ENCODE peak calls at places on chromosomes 11 and 22, in five cellular contexts. Y is esophagus squamous epithelium, J is adrenal gland, O is transverse colon, U is PC-9. Q is an unnamed sample. For H3K4me1, the result is how much of the 10 kb centered on the place peaks cover.

GRCh38 chr11:1834132-1834610 is 619 bp upstream of the SYT8 start:
- DNase-seq in O (peak), Y (no peak), J (no peak), U (peak), Q (peak)

GRCh38 chr11:115984228-115984627 is 480.0 kb upstream of the CADM1 start:
- DNase-seq in U (no peak), O (no peak), J (no peak), Y (no peak), Q (no peak)

GRCh38 chr11:78801161-78801884 is 226.7 kb upstream of the NARS2 start:
- DNase-seq in J (peak), O (peak), U (peak), Y (no peak), Q (no peak)

GRCh38 chr11:11605821-11606450 is 15.9 kb downstream of the GALNT18 start:
- DNase-seq in J (no peak), O (no peak), U (no peak), Y (no peak), Q (no peak)

GRCh38 chr22:23256986-23257888 is 76.9 kb downstream of the BCR start:
- DNase-seq in J (peak), Y (no peak), O (peak), U (no peak), Q (peak)

GRCh38 chr22:50175921-50176849 is 5.7 kb downstream of the PANX2 start:
- DNase-seq in J (no peak), U (no peak), O (no peak), Y (no peak), Q (no peak)

GRCh38 chr22:44455151-44455962 is 42.7 kb downstream of the RTL6 start:
- DNase-seq in O (peak), U (peak), J (no peak), Y (no peak), Q (no peak)

GRCh38 chr11:17528181-17528691 is 16.0 kb downstream of the USH1C start:
- DNase-seq in J (peak), O (peak), Y (no peak), U (no peak), Q (peak)

GRCh38 chr11:1939006-1939626 is 8.0 kb upstream of the MRPL23 start:
- DNase-seq in Y (no peak), O (no peak), U (no peak), J (no peak), Q (no peak)

GRCh38 chr11:71431271-71431670 is 16.9 kb downstream of the DHCR7 start:
- DNase-seq in U (no peak), J (no peak), Y (no peak), O (no peak), Q (no peak)

GRCh38 chr11:87035976-87036583 is 1.7 kb upstream of the TMEM135 start:
- DNase-seq in Y (no peak), J (peak), U (peak), O (no peak), Q (no peak)

GRCh38 chr11:87031433-87032170 is 6.1 kb upstream of the TMEM135 start:
- DNase-seq in O (no peak), U (peak), J (no peak), Y (no peak), Q (no peak)

GRCh38 chr11:87030458-87031054 is 7.2 kb upstream of the TMEM135 start:
- DNase-seq in U (peak), Y (no peak), J (no peak), O (no peak), Q (no peak)

GRCh38 chr11:87036756-87037449 is 831 bp upstream of the TMEM135 start:
- DNase-seq in Y (no peak), U (peak), O (peak), J (peak), Q (no peak)

DNA sequence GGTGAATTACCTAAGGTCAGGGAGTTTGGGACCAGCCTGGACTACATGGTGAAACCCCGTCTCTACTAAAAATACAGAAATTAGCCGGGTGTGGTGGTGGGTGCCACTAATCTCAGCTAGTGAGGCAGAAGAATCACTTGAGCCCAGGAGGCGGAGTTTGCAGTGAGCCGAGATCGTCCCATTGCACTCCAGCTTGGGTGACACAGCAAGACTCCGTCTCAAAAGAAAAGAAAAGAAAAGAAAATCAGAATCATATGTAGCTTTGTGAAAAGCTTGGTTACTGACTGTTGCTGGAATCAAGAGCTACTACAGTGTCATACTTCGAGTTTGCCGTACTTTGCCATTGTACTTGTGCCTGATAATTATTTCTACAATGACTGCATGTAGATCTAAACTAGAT is 4.2 kb upstream of the TMEM135 start:
- DNase-seq in Y (no peak), O (no peak), J (no peak), U (no peak), Q (no peak)
- H3K27ac ChIP-seq in Y (no peak), O (no peak), J (no peak), U (no peak), Q (no peak)

DNA sequence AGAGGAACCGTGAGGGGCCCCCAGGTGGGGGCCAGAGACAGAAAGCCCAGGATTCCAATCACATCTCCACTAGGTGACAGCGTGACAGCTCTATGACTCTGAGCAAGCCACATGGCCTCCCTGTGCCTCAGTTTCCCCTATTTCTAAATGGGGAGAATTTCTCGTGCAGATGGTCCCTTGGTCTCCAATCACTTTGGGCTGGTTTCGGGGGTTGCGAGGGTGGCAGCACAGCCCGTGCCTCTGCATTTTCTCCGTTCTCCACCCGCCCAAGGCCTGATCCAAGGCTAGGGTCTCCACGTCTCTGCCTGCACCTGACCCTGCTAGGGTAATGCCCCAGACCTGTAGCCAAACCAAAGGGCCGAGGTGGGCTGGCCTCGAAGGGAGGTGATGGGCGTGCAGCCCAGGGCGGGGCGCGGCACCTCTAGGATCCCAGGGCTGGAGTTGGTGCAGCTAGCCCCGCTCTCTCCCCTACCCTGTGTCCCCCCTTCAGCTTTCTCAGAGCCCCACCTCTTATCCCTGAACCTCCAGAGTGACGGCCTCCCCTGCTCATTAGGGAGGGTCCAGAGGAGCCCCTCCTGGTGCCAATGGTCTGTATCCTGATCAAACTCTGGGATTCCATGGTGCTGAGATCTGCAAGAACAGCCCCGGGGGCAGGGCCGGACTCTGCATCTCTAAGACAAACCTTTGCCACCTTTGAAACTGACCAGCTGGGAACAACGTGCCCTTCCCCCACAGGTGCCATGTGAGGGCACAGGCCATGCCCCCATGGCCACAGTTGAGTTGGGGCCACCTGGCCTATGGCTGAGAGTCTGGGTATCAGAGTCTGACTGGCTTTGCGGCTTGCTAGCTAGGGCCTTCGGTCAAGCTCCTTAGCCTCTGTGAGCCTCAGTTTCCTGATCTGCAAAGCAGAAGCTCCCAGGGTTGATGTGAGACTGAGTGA is 22.9 kb upstream of the CBX7 start:
- DNase-seq in U (peak), J (no peak), Y (no peak), O (no peak), Q (no peak)
- H3K4me1 ChIP-seq in U (half or more), J (under half), Y (under half), O (under half), Q (half or more)

GRCh38 chr11:130068986-130069683 is 559 bp upstream of the APLP2 start:
- DNase-seq in Y (no peak), O (peak), J (peak), U (peak), Q (peak)
- TF ChIP-seq CTCF in Y (peak), O (peak), J (no peak), U (no peak), Q (peak)

DNA sequence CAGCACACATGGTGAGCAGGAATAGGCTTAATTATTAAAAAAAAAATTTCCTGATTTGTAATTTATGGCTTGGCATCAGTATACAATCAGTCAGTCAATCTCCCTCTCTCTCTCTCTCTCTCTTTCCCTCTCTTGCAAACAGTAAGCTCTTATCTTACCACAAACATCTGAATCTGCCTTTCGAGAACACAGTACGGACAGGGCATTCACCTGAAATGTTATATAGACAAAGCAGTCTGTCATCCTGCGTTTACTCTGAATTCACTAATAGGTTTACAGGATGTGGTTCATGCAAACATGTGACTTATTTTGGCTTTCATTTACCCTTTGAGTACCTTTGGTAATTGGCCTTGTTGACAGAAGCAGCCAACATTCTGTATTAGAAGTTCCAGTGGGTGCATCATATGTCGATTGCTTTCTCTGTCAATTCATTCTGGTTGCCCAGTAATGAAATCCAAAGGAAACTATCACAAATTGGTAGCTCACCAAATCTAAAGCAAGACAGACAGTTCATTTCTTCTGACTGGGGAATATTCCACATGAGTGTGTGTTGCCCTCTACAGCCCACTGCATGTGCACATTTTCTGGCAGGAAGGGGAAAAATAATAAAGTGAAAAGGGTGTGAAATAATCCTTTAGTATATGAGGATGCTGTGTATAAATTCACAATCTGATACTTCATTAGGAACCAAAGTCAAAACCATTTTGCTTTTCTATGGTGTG is 1058.2 kb downstream of the LRRC4C start:
- DNase-seq in U (no peak), J (no peak), Y (no peak), O (no peak), Q (no peak)
- H3K27ac ChIP-seq in U (no peak), J (no peak), Y (no peak), O (no peak), Q (no peak)

Q was measured in heart right ventricle.